ENCODE peak calls at places on chromosome 10, in five cellular contexts. One of them, this sample, is unnamed.

GRCh38 chr10:132142396-132143161 is 44.2 kb upstream of the DPYSL4 start:
- DNase-seq in transverse colon: peak; percentile 27
- DNase-seq in heart right ventricle: no peak
- DNase-seq in stomach: peak; percentile 47
- DNase-seq in HCT116: no peak
- DNase-seq in this sample: peak; percentile 62

GRCh38 chr10:44913312-44914079 is 2.4 kb downstream of the TMEM72 start:
- DNase-seq in HCT116: no peak
- DNase-seq in heart right ventricle: no peak
- DNase-seq in transverse colon: no peak
- DNase-seq in stomach: no peak
- DNase-seq in this sample: no peak

GRCh38 chr10:33421789-33422188 is 87.3 kb upstream of the NRP1 start:
- DNase-seq in HCT116: no peak
- DNase-seq in stomach: no peak
- DNase-seq in transverse colon: no peak
- DNase-seq in heart right ventricle: no peak
- DNase-seq in this sample: no peak

GRCh38 chr10:131926253-131926652 is 25.4 kb downstream of the PPP2R2D start:
- DNase-seq in stomach: no peak
- DNase-seq in heart right ventricle: no peak
- DNase-seq in transverse colon: no peak
- DNase-seq in HCT116: no peak
- DNase-seq in this sample: no peak

GRCh38 chr10:51230828-51231227 is 156.5 kb downstream of the PRKG1 start:
- DNase-seq in transverse colon: no peak
- DNase-seq in stomach: no peak
- DNase-seq in HCT116: no peak
- DNase-seq in heart right ventricle: no peak
- DNase-seq in this sample: no peak

GRCh38 chr10:30705086-30705624 is 75.6 kb upstream of the LYZL2 start:
- DNase-seq in heart right ventricle: no peak
- DNase-seq in transverse colon: peak; percentile 25
- DNase-seq in HCT116: no peak
- DNase-seq in stomach: no peak
- DNase-seq in this sample: no peak

GRCh38 chr10:79063071-79063491 is 5.7 kb upstream of the ZMIZ1 start:
- DNase-seq in stomach: peak; percentile 24
- DNase-seq in heart right ventricle: no peak
- DNase-seq in HCT116: no peak
- DNase-seq in transverse colon: peak; percentile 8
- DNase-seq in this sample: no peak

GRCh38 chr10:125778556-125778955 is 2.9 kb upstream of the MMP21 start:
- DNase-seq in stomach: no peak
- DNase-seq in HCT116: no peak
- DNase-seq in transverse colon: no peak
- DNase-seq in heart right ventricle: no peak
- DNase-seq in this sample: no peak

GRCh38 chr10:102245932-102246251 is 560 bp downstream of the GBF1 start:
- DNase-seq in stomach: no peak
- DNase-seq in heart right ventricle: no peak
- DNase-seq in transverse colon: no peak
- DNase-seq in HCT116: no peak
- DNase-seq in this sample: no peak

GRCh38 chr10:58178811-58179210 is 88.9 kb downstream of the IPMK start:
- DNase-seq in heart right ventricle: no peak
- DNase-seq in stomach: no peak
- DNase-seq in transverse colon: no peak
- DNase-seq in HCT116: no peak
- DNase-seq in this sample: no peak

GRCh38 chr10:72375173-72375572 is 20.5 kb upstream of the DNAJB12 start:
- DNase-seq in stomach: no peak
- DNase-seq in transverse colon: no peak
- DNase-seq in heart right ventricle: no peak
- DNase-seq in HCT116: no peak
- DNase-seq in this sample: no peak

GRCh38 chr10:132319853-132320669 is 11.9 kb upstream of the LRRC27 start:
- DNase-seq in HCT116: no peak
- DNase-seq in heart right ventricle: no peak
- DNase-seq in stomach: no peak
- DNase-seq in transverse colon: no peak
- DNase-seq in this sample: no peak

GRCh38 chr10:14904316-14904732 is 25.7 kb downstream of the SUV39H2 start:
- DNase-seq in heart right ventricle: no peak
- DNase-seq in transverse colon: no peak
- DNase-seq in HCT116: peak; percentile 7
- DNase-seq in stomach: no peak
- DNase-seq in this sample: no peak

GRCh38 chr10:84537447-84537931 is 209.1 kb downstream of the CCSER2 start:
- DNase-seq in stomach: peak; percentile 59
- DNase-seq in HCT116: peak; percentile 40
- DNase-seq in heart right ventricle: peak; percentile 51
- DNase-seq in transverse colon: peak; percentile 49
- DNase-seq in this sample: peak; percentile 26

GRCh38 chr10:32958992-32959703 is 1.1 kb upstream of the ITGB1 start:
- DNase-seq in stomach: no peak
- DNase-seq in HCT116: no peak
- DNase-seq in transverse colon: no peak
- DNase-seq in heart right ventricle: no peak
- DNase-seq in this sample: no peak

GRCh38 chr10:61784354-61785131 is 117.0 kb upstream of the ARID5B start:
- DNase-seq in stomach: no peak
- DNase-seq in HCT116: no peak
- DNase-seq in transverse colon: no peak
- DNase-seq in heart right ventricle: no peak
- DNase-seq in this sample: no peak

GRCh38 chr10:4074559-4075407 is 289.8 kb upstream of the KLF6 start:
- DNase-seq in heart right ventricle: peak; percentile 33
- DNase-seq in transverse colon: no peak
- DNase-seq in HCT116: no peak
- DNase-seq in stomach: no peak
- DNase-seq in this sample: no peak

GRCh38 chr10:4080225-4080624 is 295.2 kb upstream of the KLF6 start:
- DNase-seq in transverse colon: no peak
- DNase-seq in heart right ventricle: no peak
- DNase-seq in stomach: no peak
- DNase-seq in HCT116: no peak
- DNase-seq in this sample: no peak

GRCh38 chr10:4079796-4080195 is 294.8 kb upstream of the KLF6 start:
- DNase-seq in stomach: no peak
- DNase-seq in HCT116: no peak
- DNase-seq in transverse colon: no peak
- DNase-seq in heart right ventricle: no peak
- DNase-seq in this sample: no peak

GRCh38 chr10:4075443-4075842 is 290.4 kb upstream of the KLF6 start:
- DNase-seq in HCT116: no peak
- DNase-seq in transverse colon: no peak
- DNase-seq in stomach: no peak
- DNase-seq in heart right ventricle: no peak
- DNase-seq in this sample: no peak

DNA sequence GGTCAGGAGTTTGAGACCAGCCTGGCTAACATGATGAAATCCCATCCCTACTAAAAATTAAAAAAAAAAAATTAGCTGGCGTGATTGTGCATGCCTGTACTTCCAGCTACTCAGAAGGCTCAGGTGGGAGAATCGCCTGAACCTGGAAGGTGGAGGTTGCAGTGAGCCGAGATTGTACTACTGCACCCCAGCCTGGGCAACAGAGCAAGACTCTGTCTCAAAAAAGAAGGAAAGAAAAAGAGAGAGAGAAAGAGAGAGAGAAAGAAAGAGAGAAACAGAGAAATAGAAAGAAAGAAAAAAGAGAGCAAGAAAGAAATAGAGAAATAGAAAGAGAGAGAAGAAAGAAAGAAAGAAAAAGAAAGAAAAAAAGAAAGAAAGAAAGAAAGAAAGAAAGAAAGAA is 292.8 kb upstream of the KLF6 start:
- DNase-seq in transverse colon: no peak
- DNase-seq in heart right ventricle: no peak
- DNase-seq in HCT116: no peak
- DNase-seq in stomach: no peak
- DNase-seq in this sample: no peak
- TF ChIP-seq CTCF in transverse colon: no peak
- TF ChIP-seq CTCF in heart right ventricle: no peak
- TF ChIP-seq CTCF in HCT116: no peak
- TF ChIP-seq CTCF in stomach: no peak
- TF ChIP-seq CTCF in this sample: no peak

GRCh38 chr10:114477285-114477684 is 73.0 kb upstream of the AFAP1L2 start:
- DNase-seq in HCT116: no peak
- DNase-seq in stomach: no peak
- DNase-seq in transverse colon: no peak
- DNase-seq in heart right ventricle: no peak
- DNase-seq in this sample: no peak

GRCh38 chr10:114479307-114479706 is 75.0 kb upstream of the AFAP1L2 start:
- DNase-seq in heart right ventricle: peak; percentile 50
- DNase-seq in transverse colon: no peak
- DNase-seq in HCT116: no peak
- DNase-seq in stomach: no peak
- DNase-seq in this sample: no peak

GRCh38 chr10:114481055-114481454 is 76.8 kb upstream of the AFAP1L2 start:
- DNase-seq in transverse colon: no peak
- DNase-seq in heart right ventricle: no peak
- DNase-seq in stomach: no peak
- DNase-seq in HCT116: no peak
- DNase-seq in this sample: no peak

GRCh38 chr10:114478281-114478680 is 74.0 kb upstream of the AFAP1L2 start:
- DNase-seq in HCT116: no peak
- DNase-seq in transverse colon: no peak
- DNase-seq in stomach: no peak
- DNase-seq in heart right ventricle: no peak
- DNase-seq in this sample: no peak

GRCh38 chr10:114479836-114480235 is 75.5 kb upstream of the AFAP1L2 start:
- DNase-seq in stomach: no peak
- DNase-seq in HCT116: no peak
- DNase-seq in heart right ventricle: no peak
- DNase-seq in transverse colon: no peak
- DNase-seq in this sample: no peak
- H3K4me3 ChIP-seq in stomach: no peak overlapping the region
- H3K4me3 ChIP-seq in HCT116: no peak overlapping the region
- H3K4me3 ChIP-seq in heart right ventricle: no peak overlapping the region
- H3K4me3 ChIP-seq in transverse colon: no peak overlapping the region
- H3K4me3 ChIP-seq in this sample: no peak overlapping the region

GRCh38 chr10:124040454-124040853 is 52.9 kb downstream of the CHST15 start:
- DNase-seq in stomach: no peak
- DNase-seq in heart right ventricle: no peak
- DNase-seq in transverse colon: no peak
- DNase-seq in HCT116: no peak
- DNase-seq in this sample: no peak

GRCh38 chr10:124042656-124043309 is 50.6 kb downstream of the CHST15 start:
- DNase-seq in HCT116: no peak
- DNase-seq in heart right ventricle: no peak
- DNase-seq in stomach: no peak
- DNase-seq in transverse colon: no peak
- DNase-seq in this sample: no peak

GRCh38 chr10:124039432-124040086 is 53.8 kb downstream of the CHST15 start:
- DNase-seq in stomach: no peak
- DNase-seq in transverse colon: no peak
- DNase-seq in HCT116: no peak
- DNase-seq in heart right ventricle: no peak
- DNase-seq in this sample: no peak

GRCh38 chr10:124043310-124044142 is 49.9 kb downstream of the CHST15 start:
- DNase-seq in transverse colon: peak; percentile 32
- DNase-seq in stomach: no peak
- DNase-seq in heart right ventricle: no peak
- DNase-seq in HCT116: no peak
- DNase-seq in this sample: no peak

DNA sequence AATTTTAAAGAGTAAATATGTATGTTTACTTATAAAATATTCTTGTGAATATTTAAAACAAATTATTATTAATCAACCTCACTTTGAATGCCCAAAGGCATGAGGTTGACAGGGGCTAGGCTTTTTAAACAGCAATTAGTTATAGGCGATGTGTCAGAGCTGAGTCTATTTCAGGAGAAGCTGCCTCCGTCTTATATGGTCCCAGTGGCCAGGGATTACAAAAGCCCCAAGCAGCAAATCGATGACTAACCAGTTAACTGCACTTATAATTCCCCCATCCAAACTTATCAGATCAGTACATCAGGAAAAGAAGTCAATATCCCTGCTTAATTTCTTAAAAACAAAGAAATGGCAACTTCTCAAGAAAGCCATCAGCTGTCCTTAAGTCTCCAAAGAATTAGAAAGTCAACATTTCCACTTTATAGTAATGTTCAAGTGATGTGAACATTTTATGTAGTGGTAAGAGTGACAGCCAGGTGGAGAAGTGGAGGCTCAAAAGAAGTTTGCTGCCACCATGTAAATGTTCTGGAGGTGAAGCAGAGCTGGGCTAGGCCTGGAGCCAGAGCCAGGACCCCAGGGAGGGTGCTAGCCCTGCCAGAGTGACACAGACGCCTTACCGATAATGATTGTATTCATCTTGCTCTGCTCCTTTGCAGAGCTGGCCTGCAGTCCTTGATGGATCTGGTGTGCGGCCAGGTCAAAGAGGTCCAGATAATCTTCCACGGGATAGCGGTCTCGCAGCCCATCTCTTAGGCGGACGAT is 51.5 kb downstream of the CHST15 start:
- DNase-seq in transverse colon: no peak
- DNase-seq in HCT116: no peak
- DNase-seq in stomach: no peak
- DNase-seq in heart right ventricle: no peak
- DNase-seq in this sample: no peak
- TF ChIP-seq CTCF in transverse colon: no peak
- TF ChIP-seq CTCF in HCT116: no peak
- TF ChIP-seq CTCF in stomach: no peak
- TF ChIP-seq CTCF in heart right ventricle: no peak
- TF ChIP-seq CTCF in this sample: no peak

DNA sequence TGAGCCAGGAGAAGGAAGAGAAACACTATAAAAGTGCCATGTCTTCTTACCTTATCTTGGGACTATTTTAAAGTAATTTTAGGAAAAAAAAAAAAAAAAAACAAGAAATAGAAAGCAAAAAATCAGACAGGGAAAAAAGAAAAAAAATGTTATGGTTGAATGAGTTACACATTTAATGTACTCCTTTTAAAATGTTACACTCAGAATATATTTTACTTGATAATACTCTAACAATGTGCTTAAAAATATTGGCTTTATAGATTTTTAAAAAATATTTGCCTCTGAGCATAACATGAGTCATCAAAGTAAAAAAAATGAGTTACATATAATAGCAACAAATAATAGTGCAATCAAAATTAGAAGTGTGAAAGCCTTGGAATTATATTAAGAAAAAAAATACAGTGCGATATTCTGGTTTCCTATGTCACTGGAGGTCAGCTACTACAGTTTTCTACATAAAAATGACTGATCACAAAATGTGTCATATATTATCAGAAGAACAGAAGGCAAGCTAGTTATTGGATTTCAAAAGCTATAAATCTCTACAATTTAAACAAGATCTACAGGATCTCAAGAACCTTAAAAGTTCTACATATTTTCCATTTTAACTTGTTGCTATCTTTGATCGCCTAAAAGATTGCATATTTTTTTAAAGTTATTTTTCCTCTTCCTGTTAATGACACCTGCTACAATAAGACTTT is 231.1 kb upstream of the CCDC6 start:
- DNase-seq in stomach: no peak
- DNase-seq in transverse colon: no peak
- DNase-seq in HCT116: no peak
- DNase-seq in heart right ventricle: no peak
- DNase-seq in this sample: no peak
- H3K4me3 ChIP-seq in stomach: no peak overlapping the region
- H3K4me3 ChIP-seq in transverse colon: no peak overlapping the region
- H3K4me3 ChIP-seq in HCT116: no peak overlapping the region
- H3K4me3 ChIP-seq in heart right ventricle: no peak overlapping the region
- H3K4me3 ChIP-seq in this sample: no peak overlapping the region